ENCODE peak calls at places on chromosome 13, in six cellular contexts. E, Y, B, K, A and P are unnamed samples.

GRCh38 chr13:22103628-22104027 is 432.8 kb downstream of the FGF9 start:
- DNase-seq in A (no peak), E (no peak), K (no peak), Y (no peak), B (no peak), P (no peak)

GRCh38 chr13:94173312-94173854 is 306.1 kb downstream of the DCT start:
- DNase-seq in B (no peak), K (no peak), Y (no peak), E (no peak), A (no peak), P (no peak)

GRCh38 chr13:95254341-95254740 is 46.9 kb downstream of the ABCC4 start:
- DNase-seq in K (no peak), B (no peak), E (peak; percentile 18), A (no peak), Y (no peak), P (no peak)

GRCh38 chr13:46032341-46032740 is 20.2 kb downstream of the ZC3H13 start:
- DNase-seq in B (no peak), A (no peak), E (no peak), Y (no peak), K (no peak), P (no peak)

GRCh38 chr13:25901460-25902376 is 150.1 kb downstream of the SHISA2 start:
- DNase-seq in K (no peak), A (peak; percentile 33), Y (no peak), E (peak; percentile 55), B (no peak), P (no peak)

GRCh38 chr13:51764184-51765141 is 39.5 kb downstream of the DHRS12 start:
- DNase-seq in A (peak; percentile 92), B (no peak), K (no peak), Y (no peak), E (peak; percentile 78), P (peak; percentile 95)

GRCh38 chr13:73000027-73000674 is 58.7 kb upstream of the KLF5 start:
- DNase-seq in K (no peak), Y (no peak), E (peak; percentile 82), A (no peak), B (no peak), P (no peak)

GRCh38 chr13:114049026-114049425 is 75.2 kb upstream of the C13orf46 start:
- DNase-seq in B (no peak), E (no peak), A (no peak), Y (no peak), K (no peak), P (no peak)

GRCh38 chr13:19058566-19058965 is 123.1 kb downstream of the TUBA3C start:
- DNase-seq in E (no peak), K (no peak), Y (no peak), B (no peak), A (no peak), P (no peak)

GRCh38 chr13:102960959-102961358 is 105.3 kb downstream of the SLC10A2 start:
- DNase-seq in A (no peak), E (no peak), K (no peak), B (no peak), Y (no peak), P (no peak)

GRCh38 chr13:113209336-113209879 is at the start of gene CUL4A:
- DNase-seq in A (peak; percentile 61), K (peak; percentile 78), Y (no peak), B (peak; percentile 92), E (no peak), P (peak; percentile 88)

GRCh38 chr13:72150502-72150901 is 283.5 kb upstream of the DACH1 start:
- DNase-seq in B (peak; percentile 15), E (no peak), Y (no peak), A (no peak), K (no peak), P (no peak)

GRCh38 chr13:59950201-59950730 is 213.5 kb downstream of the DIAPH3 start:
- DNase-seq in A (no peak), E (no peak), B (no peak), Y (no peak), K (no peak), P (no peak)

GRCh38 chr13:101450749-101451130 is 1.7 kb upstream of the ITGBL1 start:
- DNase-seq in K (no peak), E (no peak), Y (no peak), A (no peak), B (no peak), P (no peak)

GRCh38 chr13:113321546-113321945 is 24.5 kb downstream of the LAMP1 start:
- DNase-seq in A (no peak), E (no peak), K (no peak), Y (no peak), B (no peak), P (no peak)

GRCh38 chr13:68304287-68304893 is 1074.3 kb upstream of the PCDH9 start:
- DNase-seq in E (peak; percentile 14), B (peak; percentile 54), Y (no peak), K (no peak), A (peak; percentile 43), P (no peak)

GRCh38 chr13:76421011-76421410 is 465.2 kb downstream of the KCTD12 start:
- DNase-seq in E (no peak), Y (no peak), B (no peak), A (no peak), K (no peak), P (no peak)

GRCh38 chr13:39417131-39417530 is 185.9 kb downstream of the LHFPL6 start:
- DNase-seq in E (no peak), B (peak; percentile 77), Y (no peak), A (no peak), K (no peak), P (no peak)

GRCh38 chr13:80314711-80315505 is 26.0 kb downstream of the SPRY2 start:
- DNase-seq in K (no peak), Y (no peak), A (no peak), B (no peak), E (no peak), P (no peak)

GRCh38 chr13:51246005-51246404 is 23.8 kb downstream of the FAM124A start:
- DNase-seq in Y (no peak), A (no peak), E (no peak), K (no peak), B (no peak), P (no peak)

GRCh38 chr13:88068316-88068715 is 397.1 kb downstream of the SLITRK5 start:
- DNase-seq in B (no peak), A (no peak), Y (no peak), K (no peak), E (no peak), P (no peak)

GRCh38 chr13:35818577-35819165 is 312.5 kb downstream of the DCLK1 start:
- DNase-seq in K (no peak), Y (no peak), E (peak; percentile 43), A (peak; percentile 7), B (peak; percentile 63), P (no peak)

GRCh38 chr13:112725346-112726017 is 35.6 kb downstream of the ATP11A start:
- DNase-seq in K (no peak), Y (no peak), B (no peak), A (no peak), E (no peak), P (peak; percentile 48)

GRCh38 chr13:19860884-19861655 is 2.4 kb downstream of the ZMYM5 start:
- DNase-seq in E (peak; percentile 43), K (no peak), Y (no peak), B (no peak), A (peak; percentile 77), P (no peak)

GRCh38 chr13:99870541-99870940 is 101.0 kb downstream of the ZIC5 start:
- DNase-seq in B (no peak), K (no peak), E (no peak), Y (no peak), A (no peak), P (no peak)

GRCh38 chr13:95391325-95391724 is 90.1 kb upstream of the ABCC4 start:
- DNase-seq in Y (no peak), K (no peak), B (no peak), A (no peak), E (no peak), P (no peak)

GRCh38 chr13:42847891-42848663 is 66.7 kb downstream of the FAM216B start:
- DNase-seq in A (no peak), Y (no peak), B (no peak), K (no peak), E (no peak), P (no peak)

GRCh38 chr13:42855416-42855815 is 74.0 kb downstream of the FAM216B start:
- DNase-seq in K (no peak), E (no peak), Y (no peak), A (no peak), B (no peak), P (no peak)

GRCh38 chr13:42849200-42849599 is 67.8 kb downstream of the FAM216B start:
- DNase-seq in Y (no peak), B (no peak), A (no peak), E (no peak), K (no peak), P (no peak)

GRCh38 chr13:42852102-42852501 is 70.7 kb downstream of the FAM216B start:
- DNase-seq in K (no peak), A (no peak), B (no peak), E (no peak), Y (no peak), P (no peak)
- TF ChIP-seq POLR2AphosphoS5 in K (no peak), A (no peak), B (no peak), E (no peak), Y (no peak), P (no peak)

DNA sequence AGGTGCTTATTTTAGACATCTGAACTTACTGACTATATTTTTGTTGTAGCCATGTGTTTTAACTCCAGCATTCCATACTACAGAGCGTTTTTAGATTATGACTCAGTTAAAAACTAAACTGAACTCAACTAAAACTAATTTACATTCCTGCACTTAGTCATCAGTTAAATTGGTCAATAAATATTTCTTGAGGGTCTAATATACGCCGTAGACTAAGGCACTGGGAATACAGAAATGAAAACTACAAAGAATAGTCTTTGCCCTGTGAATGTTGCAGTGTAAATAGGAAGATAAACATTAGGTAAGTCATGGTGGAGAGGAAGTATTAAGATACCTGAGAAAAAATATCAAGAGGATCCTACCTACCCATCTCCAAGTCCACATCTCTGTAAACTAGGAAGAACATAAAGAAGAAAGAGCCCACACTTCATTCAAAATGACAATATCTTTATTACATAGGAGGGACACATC is 52.7 kb downstream of the MBNL2 start:
- DNase-seq in A (peak; percentile 93), B (no peak), K (no peak), E (peak; percentile 67), Y (no peak), P (no peak)
- H3K27ac ChIP-seq in A (peak overlapping the region; percentile 86), B (no peak overlapping the region), K (peak overlapping the region; percentile 74), E (peak overlapping the region; percentile 82), Y (peak overlapping the region; percentile 62), P (peak overlapping the region; percentile 86)

GRCh38 chr13:98349731-98350305 is 172.7 kb upstream of the RNF113B start:
- DNase-seq in A (peak; percentile 21), E (peak; percentile 10), K (peak; percentile 59), Y (no peak), B (peak; percentile 71), P (no peak)
- TF ChIP-seq CTCF in A (peak; percentile 65), E (no peak), K (no peak), Y (no peak), B (peak; percentile 84), P (no peak)

DNA sequence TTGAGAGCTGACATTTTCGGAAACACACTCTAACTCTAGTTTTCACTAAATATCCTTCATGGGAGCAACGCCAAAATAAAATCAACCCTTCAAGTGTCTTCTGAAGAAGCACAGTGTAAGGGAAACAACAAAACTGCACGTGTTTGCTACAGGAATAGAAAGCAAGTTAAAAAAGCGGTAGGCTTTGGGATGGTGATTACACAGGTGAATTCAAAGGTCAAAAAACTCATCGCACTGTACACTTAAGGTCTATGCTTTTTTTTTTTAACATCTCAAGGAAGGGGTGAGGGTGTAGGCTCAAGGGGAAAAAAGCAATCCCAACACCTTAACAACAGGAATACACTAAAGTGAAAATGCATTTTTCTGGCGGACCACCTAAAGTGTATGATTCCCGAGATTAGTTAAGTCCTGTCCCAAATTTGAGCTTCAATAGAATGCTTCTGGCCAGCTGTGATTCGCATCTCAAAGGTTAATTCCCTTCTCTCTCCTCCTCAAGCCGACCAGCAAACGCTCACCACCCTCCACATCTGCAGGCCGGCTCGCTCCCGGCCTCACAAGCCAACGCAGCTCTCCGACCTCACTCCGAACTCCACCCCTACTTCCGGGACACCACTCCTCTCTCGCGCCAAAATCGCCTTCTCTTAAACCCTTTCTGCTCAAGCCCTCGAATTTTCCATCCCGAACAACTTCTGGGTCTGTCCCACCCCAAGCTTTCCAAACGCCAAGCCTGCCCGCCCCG is 1.1 kb downstream of the ARGLU1 start:
- DNase-seq in B (peak; percentile 75), A (peak; percentile 32), K (no peak), Y (no peak), E (peak; percentile 61), P (peak; percentile 75)
- TF ChIP-seq POLR2AphosphoS5 in B (no peak), A (no peak), K (no peak), Y (no peak), E (no peak), P (no peak)